ENCODE peak calls at places on chromosomes 6 and 20, in seven cellular contexts. G is Peyer's patch, L is lower leg skin, S is dorsolateral prefrontal cortex, M is mesothelial cell of epicardium, W is lower lobe of right lung, E is AG09309. H is an unnamed sample.

GRCh38 chr6:169241688-169242350 is 11.8 kb downstream of the THBS2 start:
- DNase-seq in G (no peak), L (no peak), S (no peak), M (no peak), W (no peak), E (no peak), H (no peak)

GRCh38 chr20:44736170-44737021 is 9.3 kb upstream of the KCNK15 start:
- DNase-seq in G (peak; percentile 26), L (no peak), S (peak; percentile 69), M (no peak), W (no peak), E (no peak), H (no peak)

GRCh38 chr6:54702772-54703171 is 143.8 kb upstream of the FAM83B start:
- DNase-seq in G (no peak), L (no peak), S (no peak), M (no peak), W (no peak), E (no peak), H (no peak)

GRCh38 chr6:26316291-26316690 is 48.7 kb upstream of the BTN3A2 start:
- DNase-seq in G (no peak), L (no peak), S (no peak), M (no peak), W (no peak), E (no peak), H (no peak)

GRCh38 chr6:88761237-88762031 is 202.0 kb downstream of the RNGTT start:
- DNase-seq in G (no peak), L (no peak), S (no peak), M (no peak), W (no peak), E (no peak), H (no peak)

GRCh38 chr6:164749126-164749758 is 560.2 kb downstream of the C6orf118 start:
- DNase-seq in G (no peak), L (no peak), S (peak; percentile 41), M (no peak), W (no peak), E (no peak), H (no peak)

GRCh38 chr6:68724054-68724453 is 89.0 kb downstream of the ADGRB3 start:
- DNase-seq in G (no peak), L (no peak), S (no peak), M (no peak), W (no peak), E (no peak), H (no peak)

GRCh38 chr6:64792534-64792933 is 914.5 kb downstream of the EYS start:
- DNase-seq in G (no peak), L (no peak), S (no peak), M (no peak), W (no peak), E (no peak), H (no peak)

GRCh38 chr6:133895573-133896343 is 6.8 kb downstream of the TCF21 start:
- DNase-seq in G (no peak), L (no peak), S (no peak), M (no peak), W (no peak), E (no peak), H (no peak)

GRCh38 chr20:21781446-21782075 is 76.1 kb downstream of the PAX1 start:
- DNase-seq in G (no peak), L (no peak), S (no peak), M (no peak), W (no peak), E (no peak), H (no peak)

GRCh38 chr6:9576521-9576920 is 838.4 kb downstream of the TFAP2A start:
- DNase-seq in G (no peak), L (no peak), S (no peak), M (no peak), W (no peak), E (no peak), H (no peak)

GRCh38 chr20:44081888-44082287 is 105.1 kb downstream of the JPH2 start:
- DNase-seq in G (no peak), L (peak; percentile 48), S (no peak), M (no peak), W (no peak), E (no peak), H (no peak)

GRCh38 chr6:1901556-1901955 is 291.8 kb downstream of the FOXC1 start:
- DNase-seq in G (no peak), L (no peak), S (no peak), M (no peak), W (no peak), E (no peak), H (no peak)

GRCh38 chr6:135146160-135146920 is 34.8 kb upstream of the MYB start:
- DNase-seq in G (no peak), L (no peak), S (no peak), M (no peak), W (no peak), E (peak; percentile 13), H (no peak)

GRCh38 chr20:1119128-1119505 is 715 bp downstream of the PSMF1 start:
- DNase-seq in G (no peak), L (no peak), S (no peak), M (no peak), W (no peak), E (no peak), H (no peak)

GRCh38 chr6:107621216-107621940 is 131.5 kb downstream of the SOBP start:
- DNase-seq in G (no peak), L (no peak), S (no peak), M (no peak), W (no peak), E (no peak), H (no peak)

GRCh38 chr6:11166948-11167347 is 55.4 kb upstream of the ERVFRD-1 start:
- DNase-seq in G (no peak), L (no peak), S (no peak), M (no peak), W (no peak), E (no peak), H (no peak)

GRCh38 chr20:63778857-63779256 is 39.3 kb downstream of the SLC2A4RG start:
- DNase-seq in G (no peak), L (no peak), S (no peak), M (no peak), W (no peak), E (no peak), H (no peak)

GRCh38 chr6:129671442-129672344 is 38.3 kb downstream of the ARHGAP18 start:
- DNase-seq in G (peak; percentile 56), L (no peak), S (no peak), M (no peak), W (peak; percentile 80), E (no peak), H (no peak)

GRCh38 chr6:42984924-42985475 is 630 bp downstream of the PPP2R5D start:
- DNase-seq in G (no peak), L (no peak), S (no peak), M (no peak), W (no peak), E (no peak), H (no peak)

GRCh38 chr6:159890201-159890600 is 587 bp upstream of the MAS1 start:
- DNase-seq in G (no peak), L (peak; percentile 50), S (no peak), M (no peak), W (no peak), E (no peak), H (no peak)

GRCh38 chr20:25310268-25310920 is 62.5 kb downstream of the PYGB start:
- DNase-seq in G (no peak), L (no peak), S (no peak), M (no peak), W (peak; percentile 58), E (peak; percentile 49), H (no peak)
- TF ChIP-seq CTCF in G (peak; percentile 93), L (no peak), S (peak; percentile 14), M (no peak), W (peak; percentile 30), E (peak; percentile 74), H (peak; percentile 35)

DNA sequence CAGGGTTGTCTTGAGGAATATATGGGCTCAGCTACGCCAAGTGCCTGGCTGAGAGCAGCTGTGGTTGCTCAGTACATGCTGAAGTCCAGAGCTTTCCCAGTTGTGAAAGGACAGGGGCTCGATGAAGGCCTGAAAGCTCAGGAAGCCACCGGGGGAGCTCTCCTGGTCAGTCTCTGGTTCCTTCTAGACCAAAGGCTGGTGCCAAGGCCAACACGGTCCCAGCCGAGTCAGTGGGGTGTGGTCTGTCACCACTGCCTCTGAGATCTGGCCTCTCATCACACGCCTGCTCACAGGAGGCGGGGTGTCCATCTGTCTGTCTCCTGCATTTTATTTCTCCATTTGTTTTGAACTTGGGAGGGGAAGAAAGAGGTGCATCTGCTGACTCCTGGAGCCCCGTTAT is 4.9 kb upstream of the FAM83C start:
- DNase-seq in G (no peak), L (no peak), S (no peak), M (no peak), W (no peak), E (no peak), H (no peak)
- TF ChIP-seq CTCF in G (no peak), L (no peak), S (no peak), M (no peak), W (no peak), E (peak; percentile 17), H (no peak)

GRCh38 chr6:27811383-27811782 is 100.8 kb downstream of the OR2B2 start:
- DNase-seq in G (no peak), L (no peak), S (no peak), M (no peak), W (no peak), E (no peak), H (no peak)

GRCh38 chr6:27812078-27812804 is 100.0 kb downstream of the OR2B2 start:
- DNase-seq in G (no peak), L (no peak), S (no peak), M (no peak), W (no peak), E (no peak), H (no peak)

GRCh38 chr6:27810768-27811298 is 101.4 kb downstream of the OR2B2 start:
- DNase-seq in G (no peak), L (no peak), S (no peak), M (no peak), W (no peak), E (no peak), H (no peak)

GRCh38 chr6:27809067-27809938 is 102.9 kb downstream of the OR2B2 start:
- DNase-seq in G (no peak), L (no peak), S (no peak), M (no peak), W (no peak), E (no peak), H (no peak)

GRCh38 chr6:27809939-27810767 is 102.0 kb downstream of the OR2B2 start:
- DNase-seq in G (peak; percentile 83), L (peak; percentile 95), S (peak; percentile 54), M (peak; percentile 34), W (peak; percentile 75), E (peak; percentile 95), H (no peak)
- TF ChIP-seq CTCF in G (no peak), L (no peak), S (no peak), M (no peak), W (no peak), E (no peak), H (no peak)

GRCh38 chr20:38170914-38171300 is 5.8 kb upstream of the TGM2 start:
- DNase-seq in G (no peak), L (no peak), S (no peak), M (no peak), W (no peak), E (no peak), H (no peak)

GRCh38 chr20:38170219-38170902 is 5.3 kb upstream of the TGM2 start:
- DNase-seq in G (no peak), L (no peak), S (no peak), M (no peak), W (no peak), E (no peak), H (no peak)

GRCh38 chr20:38171301-38172010 is 6.4 kb upstream of the TGM2 start:
- DNase-seq in G (no peak), L (no peak), S (no peak), M (no peak), W (no peak), E (no peak), H (no peak)

GRCh38 chr20:38173237-38174156 is 8.4 kb upstream of the TGM2 start:
- DNase-seq in G (no peak), L (no peak), S (no peak), M (no peak), W (no peak), E (peak; percentile 74), H (peak; percentile 18)

GRCh38 chr20:38172344-38172743 is 7.3 kb upstream of the TGM2 start:
- DNase-seq in G (no peak), L (no peak), S (no peak), M (no peak), W (no peak), E (no peak), H (no peak)
- TF ChIP-seq CTCF in G (no peak), L (no peak), S (no peak), M (no peak), W (no peak), E (peak; percentile 33), H (no peak)

H was measured in progenitor cell of endocrine pancreas.